ENCODE peak calls at places on chromosomes 3 and 15, in ten cellular contexts. One of them, this sample, is unnamed. For H3K4me1, the result is how much of the 10 kb centered on the place peaks cover.

GRCh38 chr15:88209111-88209510 is 47.4 kb downstream of the NTRK3 start:
- DNase-seq in astrocyte: no peak
- DNase-seq in endothelial cell of umbilical vein: no peak
- DNase-seq in CD8-positive, alpha-beta T cell: no peak
- DNase-seq in CD8-positive, alpha-beta memory T cell: no peak
- DNase-seq in tibial nerve: no peak
- DNase-seq in GM23248: no peak
- DNase-seq in cardiac muscle cell: no peak
- DNase-seq in SJSA1: no peak
- DNase-seq in hepatocyte: no peak
- DNase-seq in this sample: no peak

GRCh38 chr3:178618197-178618596 is 82.0 kb downstream of the KCNMB2 start:
- DNase-seq in astrocyte: no peak
- DNase-seq in CD8-positive, alpha-beta T cell: no peak
- DNase-seq in endothelial cell of umbilical vein: no peak
- DNase-seq in SJSA1: no peak
- DNase-seq in GM23248: peak
- DNase-seq in cardiac muscle cell: peak
- DNase-seq in tibial nerve: no peak
- DNase-seq in CD8-positive, alpha-beta memory T cell: no peak
- DNase-seq in hepatocyte: peak
- DNase-seq in this sample: no peak

GRCh38 chr15:52124270-52124878 is 11.8 kb upstream of the BCL2L10 start:
- DNase-seq in endothelial cell of umbilical vein: peak
- DNase-seq in tibial nerve: no peak
- DNase-seq in CD8-positive, alpha-beta memory T cell: no peak
- DNase-seq in SJSA1: no peak
- DNase-seq in cardiac muscle cell: peak
- DNase-seq in astrocyte: no peak
- DNase-seq in GM23248: peak
- DNase-seq in CD8-positive, alpha-beta T cell: no peak
- DNase-seq in hepatocyte: no peak
- DNase-seq in this sample: no peak

GRCh38 chr15:62782100-62782791 is 260.3 kb upstream of the TPM1 start:
- DNase-seq in SJSA1: peak
- DNase-seq in GM23248: peak
- DNase-seq in tibial nerve: peak
- DNase-seq in endothelial cell of umbilical vein: peak
- DNase-seq in CD8-positive, alpha-beta memory T cell: peak
- DNase-seq in CD8-positive, alpha-beta T cell: no peak
- DNase-seq in hepatocyte: peak
- DNase-seq in astrocyte: peak
- DNase-seq in cardiac muscle cell: peak
- DNase-seq in this sample: no peak

GRCh38 chr3:119508172-119508845 is 10.0 kb downstream of the TIMMDC1 start:
- DNase-seq in astrocyte: no peak
- DNase-seq in endothelial cell of umbilical vein: no peak
- DNase-seq in hepatocyte: no peak
- DNase-seq in tibial nerve: no peak
- DNase-seq in CD8-positive, alpha-beta T cell: no peak
- DNase-seq in cardiac muscle cell: no peak
- DNase-seq in CD8-positive, alpha-beta memory T cell: no peak
- DNase-seq in SJSA1: no peak
- DNase-seq in GM23248: no peak
- DNase-seq in this sample: no peak

GRCh38 chr3:149790698-149791097 is 1.7 kb downstream of the ANKUB1 start:
- DNase-seq in endothelial cell of umbilical vein: no peak
- DNase-seq in CD8-positive, alpha-beta memory T cell: no peak
- DNase-seq in SJSA1: no peak
- DNase-seq in GM23248: no peak
- DNase-seq in cardiac muscle cell: no peak
- DNase-seq in tibial nerve: no peak
- DNase-seq in astrocyte: no peak
- DNase-seq in CD8-positive, alpha-beta T cell: no peak
- DNase-seq in hepatocyte: no peak
- DNase-seq in this sample: no peak

GRCh38 chr3:12734960-12735359 is 24.1 kb downstream of the TMEM40 start:
- DNase-seq in SJSA1: no peak
- DNase-seq in astrocyte: no peak
- DNase-seq in endothelial cell of umbilical vein: no peak
- DNase-seq in GM23248: no peak
- DNase-seq in CD8-positive, alpha-beta T cell: no peak
- DNase-seq in tibial nerve: no peak
- DNase-seq in hepatocyte: no peak
- DNase-seq in CD8-positive, alpha-beta memory T cell: no peak
- DNase-seq in cardiac muscle cell: no peak
- DNase-seq in this sample: no peak

GRCh38 chr3:11282250-11283125 is 10.3 kb downstream of the ATG7 start:
- DNase-seq in SJSA1: no peak
- DNase-seq in cardiac muscle cell: peak
- DNase-seq in tibial nerve: peak
- DNase-seq in GM23248: no peak
- DNase-seq in hepatocyte: peak
- DNase-seq in CD8-positive, alpha-beta memory T cell: no peak
- DNase-seq in endothelial cell of umbilical vein: no peak
- DNase-seq in CD8-positive, alpha-beta T cell: no peak
- DNase-seq in astrocyte: no peak
- DNase-seq in this sample: no peak

GRCh38 chr3:38117163-38117716 is 19.7 kb downstream of the ACAA1 start:
- DNase-seq in endothelial cell of umbilical vein: no peak
- DNase-seq in SJSA1: no peak
- DNase-seq in GM23248: peak
- DNase-seq in hepatocyte: no peak
- DNase-seq in tibial nerve: no peak
- DNase-seq in cardiac muscle cell: no peak
- DNase-seq in CD8-positive, alpha-beta T cell: no peak
- DNase-seq in astrocyte: no peak
- DNase-seq in CD8-positive, alpha-beta memory T cell: no peak
- DNase-seq in this sample: no peak

DNA sequence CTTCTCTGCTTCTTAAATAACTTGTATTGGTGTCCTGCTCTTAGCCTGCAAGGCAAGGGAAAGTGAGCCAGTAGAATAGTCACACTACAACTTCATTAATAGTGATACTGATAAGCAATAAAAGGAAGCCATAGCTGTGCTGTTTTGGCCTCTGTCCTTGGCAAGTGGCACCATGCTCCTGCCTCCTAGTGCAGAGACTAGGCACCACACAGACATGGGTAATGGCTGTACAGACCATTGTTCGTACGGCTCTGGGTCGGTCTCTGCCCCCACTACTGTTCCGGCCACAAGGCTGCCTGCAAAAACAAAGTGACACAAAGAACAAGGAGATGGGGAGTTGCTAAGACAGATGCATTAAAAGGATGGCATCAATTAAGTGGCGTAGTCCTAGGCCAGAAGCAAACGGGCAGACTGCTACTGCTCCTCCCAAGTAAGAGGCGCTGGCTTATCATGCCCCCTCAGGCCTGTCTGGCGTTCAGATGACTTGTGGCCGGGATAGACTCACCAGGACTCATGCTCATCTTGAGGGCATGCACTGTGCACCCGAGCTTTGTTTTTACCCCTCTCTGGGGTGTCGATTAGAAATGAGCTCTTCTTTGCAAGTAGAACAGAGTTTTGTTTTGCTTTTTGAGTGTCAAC is 75.6 kb downstream of the TRAK1 start:
- DNase-seq in CD8-positive, alpha-beta memory T cell: no peak
- DNase-seq in astrocyte: no peak
- DNase-seq in hepatocyte: no peak
- DNase-seq in CD8-positive, alpha-beta T cell: no peak
- DNase-seq in tibial nerve: no peak
- DNase-seq in GM23248: no peak
- DNase-seq in endothelial cell of umbilical vein: no peak
- DNase-seq in cardiac muscle cell: no peak
- DNase-seq in SJSA1: no peak
- DNase-seq in this sample: no peak
- H3K4me1 ChIP-seq in CD8-positive, alpha-beta memory T cell: under half
- H3K4me1 ChIP-seq in astrocyte: under half
- H3K4me1 ChIP-seq in hepatocyte: under half
- H3K4me1 ChIP-seq in CD8-positive, alpha-beta T cell: under half
- H3K4me1 ChIP-seq in tibial nerve: under half
- H3K4me1 ChIP-seq in GM23248: under half
- H3K4me1 ChIP-seq in endothelial cell of umbilical vein: under half
- H3K4me1 ChIP-seq in cardiac muscle cell: under half
- H3K4me1 ChIP-seq in SJSA1: under half
- H3K4me1 ChIP-seq in this sample: under half

GRCh38 chr3:55485208-55485791 is 1.8 kb downstream of the WNT5A start:
- DNase-seq in SJSA1: peak
- DNase-seq in GM23248: peak
- DNase-seq in cardiac muscle cell: peak
- DNase-seq in CD8-positive, alpha-beta memory T cell: no peak
- DNase-seq in astrocyte: peak
- DNase-seq in tibial nerve: peak
- DNase-seq in endothelial cell of umbilical vein: peak
- DNase-seq in CD8-positive, alpha-beta T cell: peak
- DNase-seq in hepatocyte: peak
- DNase-seq in this sample: no peak

GRCh38 chr3:55484741-55485207 is 2.3 kb downstream of the WNT5A start:
- DNase-seq in tibial nerve: no peak
- DNase-seq in GM23248: peak
- DNase-seq in cardiac muscle cell: no peak
- DNase-seq in SJSA1: no peak
- DNase-seq in endothelial cell of umbilical vein: no peak
- DNase-seq in astrocyte: no peak
- DNase-seq in CD8-positive, alpha-beta T cell: no peak
- DNase-seq in CD8-positive, alpha-beta memory T cell: no peak
- DNase-seq in hepatocyte: no peak
- DNase-seq in this sample: no peak

GRCh38 chr3:55487376-55488241 is 503 bp upstream of the WNT5A start:
- DNase-seq in astrocyte: peak
- DNase-seq in CD8-positive, alpha-beta memory T cell: no peak
- DNase-seq in endothelial cell of umbilical vein: peak
- DNase-seq in hepatocyte: peak
- DNase-seq in SJSA1: peak
- DNase-seq in GM23248: peak
- DNase-seq in cardiac muscle cell: peak
- DNase-seq in CD8-positive, alpha-beta T cell: no peak
- DNase-seq in tibial nerve: no peak
- DNase-seq in this sample: no peak

GRCh38 chr3:55486857-55487375 is at the start of gene WNT5A:
- DNase-seq in GM23248: peak
- DNase-seq in endothelial cell of umbilical vein: peak
- DNase-seq in cardiac muscle cell: peak
- DNase-seq in hepatocyte: peak
- DNase-seq in tibial nerve: no peak
- DNase-seq in CD8-positive, alpha-beta memory T cell: no peak
- DNase-seq in CD8-positive, alpha-beta T cell: no peak
- DNase-seq in SJSA1: peak
- DNase-seq in astrocyte: peak
- DNase-seq in this sample: no peak

GRCh38 chr3:55486101-55486856 is 827 bp downstream of the WNT5A start:
- DNase-seq in CD8-positive, alpha-beta memory T cell: no peak
- DNase-seq in SJSA1: peak
- DNase-seq in CD8-positive, alpha-beta T cell: no peak
- DNase-seq in astrocyte: peak
- DNase-seq in endothelial cell of umbilical vein: peak
- DNase-seq in cardiac muscle cell: peak
- DNase-seq in GM23248: peak
- DNase-seq in hepatocyte: peak
- DNase-seq in tibial nerve: peak
- DNase-seq in this sample: no peak
- H3K4me1 ChIP-seq in CD8-positive, alpha-beta memory T cell: under half
- H3K4me1 ChIP-seq in SJSA1: under half
- H3K4me1 ChIP-seq in CD8-positive, alpha-beta T cell: under half
- H3K4me1 ChIP-seq in astrocyte: half or more
- H3K4me1 ChIP-seq in endothelial cell of umbilical vein: under half
- H3K4me1 ChIP-seq in cardiac muscle cell: under half
- H3K4me1 ChIP-seq in GM23248: under half
- H3K4me1 ChIP-seq in hepatocyte: under half
- H3K4me1 ChIP-seq in tibial nerve: under half
- H3K4me1 ChIP-seq in this sample: under half

GRCh38 chr15:66749841-66750575 is 48.0 kb downstream of the SMAD6 start:
- DNase-seq in endothelial cell of umbilical vein: no peak
- DNase-seq in GM23248: peak
- DNase-seq in cardiac muscle cell: peak
- DNase-seq in CD8-positive, alpha-beta T cell: no peak
- DNase-seq in SJSA1: no peak
- DNase-seq in tibial nerve: no peak
- DNase-seq in CD8-positive, alpha-beta memory T cell: no peak
- DNase-seq in astrocyte: no peak
- DNase-seq in hepatocyte: no peak
- DNase-seq in this sample: no peak
- H3K4me1 ChIP-seq in endothelial cell of umbilical vein: half or more
- H3K4me1 ChIP-seq in GM23248: half or more
- H3K4me1 ChIP-seq in cardiac muscle cell: under half
- H3K4me1 ChIP-seq in CD8-positive, alpha-beta T cell: under half
- H3K4me1 ChIP-seq in SJSA1: half or more
- H3K4me1 ChIP-seq in tibial nerve: under half
- H3K4me1 ChIP-seq in CD8-positive, alpha-beta memory T cell: under half
- H3K4me1 ChIP-seq in astrocyte: under half
- H3K4me1 ChIP-seq in hepatocyte: under half
- H3K4me1 ChIP-seq in this sample: under half

DNA sequence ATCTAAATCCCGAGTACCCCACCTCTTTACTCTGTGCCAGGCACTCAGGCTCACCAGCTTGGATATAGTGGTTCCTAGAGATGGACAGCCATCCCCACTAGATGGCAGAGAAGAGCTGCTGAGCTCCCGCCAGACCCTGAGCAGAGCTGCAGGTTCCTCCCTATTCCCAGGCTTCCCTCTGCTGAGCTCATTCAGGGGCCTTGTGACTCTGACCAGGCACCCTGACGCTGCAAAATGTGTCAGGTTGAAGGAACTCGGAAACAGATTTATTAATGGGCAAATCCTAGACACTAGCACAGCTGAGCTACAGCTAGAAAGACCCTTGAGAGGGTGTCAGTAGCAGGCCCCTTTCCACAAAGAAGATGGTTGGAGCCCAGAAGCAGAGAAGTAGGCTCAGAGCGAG is 38.2 kb upstream of the RHO start:
- DNase-seq in hepatocyte: peak
- DNase-seq in GM23248: peak
- DNase-seq in astrocyte: peak
- DNase-seq in CD8-positive, alpha-beta memory T cell: peak
- DNase-seq in tibial nerve: peak
- DNase-seq in cardiac muscle cell: peak
- DNase-seq in endothelial cell of umbilical vein: peak
- DNase-seq in SJSA1: peak
- DNase-seq in CD8-positive, alpha-beta T cell: peak
- DNase-seq in this sample: no peak
- H3K4me1 ChIP-seq in hepatocyte: under half
- H3K4me1 ChIP-seq in GM23248: under half
- H3K4me1 ChIP-seq in astrocyte: under half
- H3K4me1 ChIP-seq in CD8-positive, alpha-beta memory T cell: under half
- H3K4me1 ChIP-seq in tibial nerve: under half
- H3K4me1 ChIP-seq in cardiac muscle cell: under half
- H3K4me1 ChIP-seq in endothelial cell of umbilical vein: under half
- H3K4me1 ChIP-seq in SJSA1: half or more
- H3K4me1 ChIP-seq in CD8-positive, alpha-beta T cell: under half
- H3K4me1 ChIP-seq in this sample: under half

This sample was measured in CD4-positive, alpha-beta memory T cell.